ENCODE peak calls at places on chromosomes 1 and 21, in five cellular contexts. Z is GM23248, N is small intestine, H is fibroblast of lung, L is NCI-H446. J is an unnamed sample.

GRCh38 chr1:100631015-100631521 is 88.5 kb upstream of the VCAM1 start:
- DNase-seq in Z (peak), N (no peak), L (no peak), H (peak), J (no peak)

GRCh38 chr1:99365121-99365520 is 100.8 kb downstream of the PLPPR4 start:
- DNase-seq in N (no peak), L (no peak), H (peak), Z (no peak), J (no peak)

GRCh38 chr1:203306970-203307541 is 1.7 kb downstream of the BTG2 start:
- DNase-seq in N (no peak), L (no peak), H (no peak), Z (no peak), J (no peak)

GRCh38 chr1:226990133-226990716 is 50.1 kb downstream of the COQ8A start:
- DNase-seq in Z (no peak), H (no peak), L (no peak), N (peak), J (peak)

GRCh38 chr1:160362168-160362941 is 4.5 kb upstream of the NHLH1 start:
- DNase-seq in L (peak), Z (no peak), H (peak), N (no peak), J (no peak)

GRCh38 chr1:236422517-236422876 is 28.4 kb downstream of the EDARADD start:
- DNase-seq in L (no peak), Z (no peak), H (no peak), N (no peak), J (no peak)

GRCh38 chr1:53063744-53064515 is 1.9 kb downstream of the PODN start:
- DNase-seq in L (no peak), N (no peak), Z (no peak), H (no peak), J (no peak)

GRCh38 chr21:45765375-45765774 is 121.8 kb downstream of the PCBP3 start:
- DNase-seq in L (no peak), H (no peak), Z (no peak), N (no peak), J (no peak)

GRCh38 chr1:111725192-111725591 is 14.0 kb downstream of the INKA2 start:
- DNase-seq in L (no peak), N (no peak), H (no peak), Z (no peak), J (no peak)

GRCh38 chr1:35688161-35688560 is 30.5 kb downstream of the C1orf216 start:
- DNase-seq in L (no peak), H (no peak), Z (no peak), N (no peak), J (no peak)

GRCh38 chr1:246907472-246907871 is 24.3 kb downstream of the AHCTF1 start:
- DNase-seq in Z (peak), H (peak), N (peak), L (peak), J (peak)

GRCh38 chr1:22402336-22403053 is 49.2 kb upstream of the ZBTB40 start:
- DNase-seq in N (no peak), H (no peak), Z (peak), L (no peak), J (no peak)

GRCh38 chr1:78547081-78547480 is 56.3 kb downstream of the PTGFR start:
- DNase-seq in Z (no peak), N (no peak), L (no peak), H (no peak), J (no peak)

GRCh38 chr1:89635825-89636815 is 3.2 kb downstream of the LRRC8C start:
- DNase-seq in L (no peak), Z (peak), H (peak), N (no peak), J (no peak)

GRCh38 chr1:201311356-201312011 is 28.2 kb downstream of the PKP1 start:
- DNase-seq in H (no peak), Z (no peak), L (no peak), N (no peak), J (no peak)